ENCODE peak calls at places on chromosomes 11 and 22, in six cellular contexts. X, D, Y, Q, O and B are unnamed samples.

GRCh38 chr22:48186121-48186790 is 1423.8 kb downstream of the TBC1D22A start:
- DNase-seq in X (no peak), D (no peak), Y (no peak), Q (no peak), O (no peak), B (no peak)

GRCh38 chr22:39003165-39003638 is 10.9 kb upstream of the APOBEC3C start:
- DNase-seq in X (peak), D (peak), Y (peak), Q (peak), O (peak), B (peak)

GRCh38 chr11:11992257-11992690 is 16.2 kb downstream of the DKK3 start:
- DNase-seq in X (no peak), D (no peak), Y (no peak), Q (no peak), O (no peak), B (no peak)

GRCh38 chr22:19519041-19519926 is 4.9 kb downstream of the CLDN5 start:
- DNase-seq in X (no peak), D (no peak), Y (peak), Q (no peak), O (no peak), B (no peak)

GRCh38 chr11:68145120-68145866 is 24.1 kb upstream of the CHKA start:
- DNase-seq in X (no peak), D (no peak), Y (no peak), Q (no peak), O (no peak), B (no peak)

GRCh38 chr11:39570526-39570925 is 1888.9 kb downstream of the LRRC4C start:
- DNase-seq in X (no peak), D (no peak), Y (no peak), Q (no peak), O (no peak), B (no peak)

GRCh38 chr22:42169055-42169469 is 38.5 kb upstream of the CYP2D6 start:
- DNase-seq in X (peak), D (peak), Y (no peak), Q (no peak), O (peak), B (peak)

GRCh38 chr11:10307411-10308207 is 2.7 kb downstream of the ADM start:
- DNase-seq in X (peak), D (peak), Y (peak), Q (peak), O (peak), B (peak)

GRCh38 chr11:68946416-68947090 is 34.2 kb downstream of the MRGPRD start:
- DNase-seq in X (no peak), D (peak), Y (no peak), Q (no peak), O (peak), B (peak)

GRCh38 chr22:48315415-48316244 is 1512.0 kb downstream of the BRD1 start:
- DNase-seq in X (no peak), D (no peak), Y (no peak), Q (no peak), O (no peak), B (no peak)

GRCh38 chr11:75264971-75265370 is 24.4 kb downstream of the TPBGL start:
- DNase-seq in X (no peak), D (no peak), Y (peak), Q (peak), O (no peak), B (no peak)

GRCh38 chr22:22698263-22698750 is 53.9 kb downstream of the GGTLC2 start:
- DNase-seq in X (no peak), D (no peak), Y (peak), Q (no peak), O (no peak), B (no peak)

GRCh38 chr11:69447786-69448185 is 33.7 kb upstream of the LINC01488 start:
- DNase-seq in X (no peak), D (no peak), Y (peak), Q (peak), O (no peak), B (no peak)

GRCh38 chr11:27678242-27678641 is 22.0 kb downstream of the BDNF start:
- DNase-seq in X (no peak), D (no peak), Y (no peak), Q (no peak), O (peak), B (no peak)

GRCh38 chr11:13292970-13293369 is 15.4 kb downstream of the BMAL1 start:
- DNase-seq in X (no peak), D (no peak), Y (no peak), Q (no peak), O (no peak), B (no peak)

GRCh38 chr22:20427945-20428417 is 9.6 kb downstream of the SCARF2 start:
- DNase-seq in X (no peak), D (no peak), Y (no peak), Q (peak), O (no peak), B (no peak)

GRCh38 chr11:12529041-12529440 is 145.2 kb upstream of the TEAD1 start:
- DNase-seq in X (no peak), D (peak), Y (no peak), Q (no peak), O (no peak), B (no peak)

GRCh38 chr11:121578216-121579063 is 125.7 kb upstream of the SORL1-AS1 start:
- DNase-seq in X (no peak), D (peak), Y (no peak), Q (no peak), O (peak), B (peak)

GRCh38 chr11:1126935-1127663 is 30.7 kb upstream of the MUC5AC start:
- DNase-seq in X (peak), D (no peak), Y (peak), Q (no peak), O (no peak), B (no peak)

GRCh38 chr22:46767249-46767985 is 5.0 kb downstream of the TBC1D22A start:
- DNase-seq in X (no peak), D (no peak), Y (no peak), Q (peak), O (no peak), B (no peak)

GRCh38 chr11:129767827-129768226 is 47.8 kb upstream of the TMEM45B start:
- DNase-seq in X (no peak), D (no peak), Y (no peak), Q (no peak), O (no peak), B (no peak)

GRCh38 chr11:2468363-2469240 is 23.8 kb downstream of the KCNQ1 start:
- DNase-seq in X (peak), D (no peak), Y (peak), Q (no peak), O (no peak), B (no peak)

GRCh38 chr11:130476200-130476921 is 27.9 kb downstream of the ADAMTS15 start:
- DNase-seq in X (peak), D (no peak), Y (peak), Q (no peak), O (peak), B (no peak)

GRCh38 chr22:45344339-45344738 is 34.6 kb downstream of the FAM118A start:
- DNase-seq in X (no peak), D (peak), Y (no peak), Q (no peak), O (no peak), B (peak)

GRCh38 chr11:55701429-55701828 is 39.4 kb downstream of the OR4C6 start:
- DNase-seq in X (no peak), D (no peak), Y (no peak), Q (no peak), O (no peak), B (no peak)

DNA sequence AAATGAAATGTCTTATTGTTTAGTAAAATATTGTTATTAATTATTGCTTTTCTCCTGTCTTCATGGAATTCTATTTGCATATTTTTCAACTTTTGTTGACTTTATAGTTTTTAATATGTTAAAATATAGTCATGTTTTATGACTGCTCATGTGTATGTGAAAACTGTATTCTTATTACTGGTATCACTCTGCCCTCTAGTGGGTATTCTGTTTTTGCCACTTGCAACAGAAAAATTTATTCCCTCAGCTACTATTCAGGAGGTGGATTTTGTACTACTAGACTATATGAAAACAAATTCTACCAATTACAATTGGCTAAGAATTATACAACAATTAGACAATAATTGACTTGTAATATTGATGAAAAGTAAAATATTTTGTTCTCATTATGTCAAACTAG is 45.0 kb downstream of the OR4C6 start:
- DNase-seq in X (no peak), D (peak), Y (no peak), Q (no peak), O (peak), B (peak)
- TF ChIP-seq CTCF in X (peak), D (peak), Y (no peak), Q (peak), O (peak), B (peak)

GRCh38 chr11:8168485-8169257 is at the start of gene RIC3:
- DNase-seq in X (no peak), D (no peak), Y (no peak), Q (peak), O (no peak), B (no peak)
- H3K4me3 ChIP-seq in X (peak), D (no peak), Y (peak), Q (peak), O (no peak), B (no peak)

DNA sequence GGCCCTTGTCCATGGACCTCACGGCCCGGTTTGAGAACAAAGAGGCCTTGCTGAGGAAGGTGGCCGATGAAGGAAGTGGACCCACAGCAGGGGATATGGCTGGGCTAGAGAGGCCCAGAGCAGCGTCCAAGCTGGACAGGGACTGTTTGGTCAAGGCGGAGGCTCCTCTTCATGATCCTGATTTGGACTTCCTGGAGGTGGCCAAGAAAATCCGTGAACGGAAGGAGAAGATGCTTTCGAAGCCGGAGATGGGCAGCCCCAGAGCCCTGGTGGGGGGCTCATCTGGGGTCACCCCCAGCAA is 76.3 kb downstream of the KIAA1671 start:
- DNase-seq in X (no peak), D (no peak), Y (no peak), Q (no peak), O (no peak), B (no peak)
- TF ChIP-seq CTCF in X (no peak), D (no peak), Y (no peak), Q (no peak), O (no peak), B (no peak)

DNA sequence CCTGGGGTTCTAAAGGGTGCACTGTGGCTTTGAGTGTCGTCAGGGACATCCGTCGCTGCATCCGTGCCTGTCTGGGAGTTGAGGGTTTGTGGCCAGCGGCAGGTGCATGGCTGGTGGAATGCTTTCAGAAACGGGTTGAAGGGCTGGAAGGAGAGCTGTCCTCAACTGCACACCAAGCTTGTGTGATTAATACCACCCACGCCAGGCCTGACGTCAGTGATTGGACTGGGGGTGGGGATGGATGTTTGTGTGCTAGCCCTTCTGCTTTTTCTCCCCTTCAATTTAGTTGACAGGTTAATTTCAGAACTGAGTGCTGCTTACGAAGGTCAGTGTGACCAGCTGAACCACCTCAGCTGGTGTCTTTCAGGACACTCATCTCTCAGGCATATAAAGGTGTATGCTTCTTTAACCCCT is 3.2 kb upstream of the GAB2 start:
- DNase-seq in X (no peak), D (peak), Y (peak), Q (peak), O (peak), B (peak)
- H3K4me3 ChIP-seq in X (no peak), D (no peak), Y (no peak), Q (no peak), O (no peak), B (no peak)

GRCh38 chr22:44005524-44005923 is 18.6 kb upstream of the PARVB start:
- DNase-seq in X (no peak), D (no peak), Y (no peak), Q (peak), O (no peak), B (no peak)

GRCh38 chr22:44002324-44002723 is 21.8 kb upstream of the PARVB start:
- DNase-seq in X (no peak), D (no peak), Y (no peak), Q (peak), O (no peak), B (no peak)

GRCh38 chr22:44000123-44000522 is 24.0 kb upstream of the PARVB start:
- DNase-seq in X (no peak), D (no peak), Y (no peak), Q (peak), O (no peak), B (no peak)

GRCh38 chr22:44003016-44003775 is 20.9 kb upstream of the PARVB start:
- DNase-seq in X (no peak), D (no peak), Y (no peak), Q (peak), O (no peak), B (no peak)

DNA sequence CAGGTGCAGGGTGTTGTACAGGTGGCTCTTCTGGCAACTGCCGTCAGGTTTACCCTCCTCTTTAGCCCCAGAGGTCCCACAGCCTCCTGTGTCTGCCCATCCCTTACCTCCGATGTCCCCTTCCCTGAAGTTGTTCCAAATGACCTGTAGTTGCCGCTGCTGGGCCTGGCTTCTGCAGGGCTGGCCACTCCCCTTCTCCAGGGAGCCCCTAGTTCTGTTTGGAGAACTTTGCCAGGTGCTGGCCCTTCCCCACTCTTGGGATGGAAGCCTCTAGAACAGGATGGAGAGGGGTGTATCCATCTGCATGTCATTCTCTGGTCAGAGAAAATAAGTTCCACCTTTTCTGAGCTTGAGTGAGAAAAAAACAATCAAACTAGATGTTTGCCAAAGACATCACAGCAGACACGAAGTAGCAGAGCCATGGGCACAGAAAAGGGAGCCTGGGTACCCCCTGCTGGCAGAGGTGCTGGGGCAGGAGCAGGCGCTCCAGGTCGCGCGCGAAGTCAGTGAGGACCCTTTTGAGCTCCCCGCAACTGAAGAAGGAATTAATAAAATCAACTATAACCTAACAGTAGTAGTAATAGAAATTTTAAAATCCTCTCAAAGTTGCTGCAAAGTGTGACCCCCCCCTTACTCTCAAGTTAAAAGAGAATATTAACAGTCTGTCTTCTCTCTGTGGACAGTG is 20.2 kb upstream of the PARVB start:
- DNase-seq in X (no peak), D (no peak), Y (no peak), Q (peak), O (no peak), B (no peak)
- TF ChIP-seq CTCF in X (no peak), D (no peak), Y (no peak), Q (no peak), O (peak), B (peak)